ENCODE peak calls at places on chromosomes 1 and 21, in eight cellular contexts. U, Z, B, Y, H, G, O and T are unnamed samples.

GRCh38 chr21:35674895-35675470 is 385.3 kb downstream of the SETD4 start:
- DNase-seq in U (no peak), O (no peak), Z (no peak), G (peak), H (no peak), B (no peak), Y (no peak), T (no peak)

GRCh38 chr1:53868565-53868964 is 21.0 kb downstream of the YIPF1 start:
- DNase-seq in O (no peak), U (no peak), Z (no peak), Y (no peak), H (no peak), B (no peak), G (peak), T (no peak)

GRCh38 chr1:185017338-185017737 is 28.0 kb upstream of the RNF2 start:
- DNase-seq in G (peak), Y (no peak), B (no peak), H (no peak), U (peak), Z (no peak), O (no peak), T (no peak)

GRCh38 chr1:212852105-212852688 is 4.7 kb upstream of the SPATA45 start:
- DNase-seq in G (no peak), U (no peak), B (no peak), O (no peak), Y (no peak), Z (no peak), H (no peak), T (no peak)

GRCh38 chr1:247506831-247507230 is 29.4 kb downstream of the OR2C3 start:
- DNase-seq in O (no peak), Y (no peak), B (no peak), U (no peak), Z (no peak), G (no peak), H (no peak), T (no peak)

GRCh38 chr1:201536542-201536941 is 2.4 kb upstream of the NAV1 start:
- DNase-seq in Y (no peak), B (no peak), Z (no peak), H (peak), O (peak), G (peak), U (no peak), T (no peak)

GRCh38 chr1:196877964-196878363 is 9.9 kb upstream of the CFHR4 start:
- DNase-seq in H (no peak), U (peak), Z (no peak), G (peak), Y (no peak), O (no peak), B (no peak), T (no peak)

GRCh38 chr1:25065246-25066238 is 135.5 kb upstream of the RUNX3 start:
- DNase-seq in O (no peak), U (no peak), B (no peak), G (peak), Y (no peak), Z (no peak), H (no peak), T (no peak)

GRCh38 chr1:121516279-121516967 is 331.6 kb downstream of the SRGAP2C start:
- DNase-seq in O (peak), B (no peak), Z (no peak), G (no peak), H (peak), U (no peak), Y (no peak), T (no peak)

GRCh38 chr1:82108843-82109242 is 308.1 kb downstream of the ADGRL2 start:
- DNase-seq in H (no peak), Y (no peak), O (no peak), B (no peak), U (no peak), Z (no peak), G (no peak), T (no peak)

GRCh38 chr21:29378814-29379213 is 80.1 kb downstream of the BACH1 start:
- DNase-seq in H (no peak), B (no peak), Z (no peak), O (no peak), G (peak), U (no peak), Y (no peak), T (no peak)

GRCh38 chr1:50105430-50105829 is 3.3 kb upstream of the ELAVL4 start:
- DNase-seq in B (peak), H (no peak), U (no peak), G (no peak), Y (peak), Z (no peak), O (no peak), T (peak)

GRCh38 chr1:51912881-51913280 is 34.4 kb upstream of the NRDC start:
- DNase-seq in Y (no peak), H (no peak), Z (no peak), G (no peak), B (no peak), U (no peak), O (no peak), T (no peak)

GRCh38 chr1:40450491-40451237 is 388 bp downstream of the ZFP69B start:
- DNase-seq in Y (peak), U (peak), Z (peak), H (peak), B (peak), O (no peak), G (peak), T (peak)

GRCh38 chr1:109821831-109822745 is 58.4 kb upstream of the EPS8L3 start:
- DNase-seq in O (peak), H (no peak), G (peak), Y (no peak), Z (no peak), U (no peak), B (no peak), T (no peak)

GRCh38 chr1:5858844-5859407 is 133.3 kb downstream of the NPHP4 start:
- DNase-seq in H (no peak), G (no peak), U (no peak), O (no peak), Z (no peak), Y (no peak), B (no peak), T (no peak)

GRCh38 chr1:218463194-218464156 is 118.3 kb downstream of the TGFB2 start:
- DNase-seq in U (peak), B (no peak), H (peak), Z (no peak), G (peak), Y (no peak), O (peak), T (no peak)

GRCh38 chr1:155177192-155177917 is 3.7 kb downstream of the TRIM46 start:
- DNase-seq in B (no peak), H (no peak), O (no peak), Z (no peak), Y (no peak), G (no peak), U (no peak), T (no peak)

GRCh38 chr1:54356680-54357147 is 49.5 kb downstream of the SSBP3 start:
- DNase-seq in O (no peak), B (no peak), Y (no peak), U (no peak), Z (peak), G (no peak), H (no peak), T (peak)

GRCh38 chr1:54464031-54464476 is 57.9 kb upstream of the SSBP3 start:
- DNase-seq in Y (no peak), Z (no peak), H (no peak), B (no peak), U (no peak), O (no peak), G (no peak), T (no peak)

GRCh38 chr1:167926486-167926997 is 9.9 kb upstream of the DCAF6 start:
- DNase-seq in O (no peak), Y (no peak), H (peak), B (no peak), U (peak), Z (no peak), G (no peak), T (no peak)

GRCh38 chr1:200172311-200172710 is 144.8 kb downstream of the NR5A2 start:
- DNase-seq in Y (no peak), U (no peak), Z (no peak), H (no peak), B (no peak), G (peak), O (no peak), T (no peak)

GRCh38 chr1:77031101-77031662 is 163.9 kb downstream of the ST6GALNAC5 start:
- DNase-seq in H (no peak), B (peak), U (peak), O (no peak), Y (peak), Z (no peak), G (peak), T (no peak)

GRCh38 chr1:201530741-201531521 is 8.0 kb upstream of the NAV1 start:
- DNase-seq in H (peak), B (peak), Y (peak), O (peak), U (peak), Z (peak), G (peak), T (peak)

GRCh38 chr1:155334980-155335379 is 14.3 kb downstream of the RUSC1 start:
- DNase-seq in U (no peak), G (no peak), O (no peak), B (no peak), Z (no peak), Y (no peak), H (no peak), T (no peak)

GRCh38 chr1:15902882-15903281 is 55.4 kb downstream of the SPEN start:
- DNase-seq in Z (no peak), Y (no peak), U (no peak), B (no peak), G (peak), H (no peak), O (no peak), T (no peak)

GRCh38 chr1:110600716-110601115 is 5.4 kb downstream of the KCNA2 start:
- DNase-seq in Z (no peak), Y (no peak), U (no peak), O (no peak), G (no peak), B (no peak), H (no peak), T (no peak)

GRCh38 chr1:162023181-162023546 is 505 bp downstream of the OLFML2B start:
- DNase-seq in G (no peak), B (no peak), Y (no peak), U (no peak), O (no peak), H (no peak), Z (no peak), T (no peak)